ENCODE peak calls at places on chromosomes 1 and 21, in ten cellular contexts. Y, I, G, K, N, L, U, P, X and H are unnamed samples.

GRCh38 chr1:174877208-174877673 is 122.5 kb upstream of the CACYBP start:
- DNase-seq in Y (no peak), I (no peak), G (peak; percentile 22), K (no peak), N (no peak), L (no peak), U (no peak), P (no peak), X (no peak), H (no peak)

GRCh38 chr1:60345049-60345448 is 271.5 kb upstream of the C1orf87 start:
- DNase-seq in Y (no peak), I (no peak), G (no peak), K (no peak), N (no peak), L (no peak), U (no peak), P (no peak), X (no peak), H (no peak)

GRCh38 chr1:234965128-234965527 is 163.5 kb downstream of the TOMM20 start:
- DNase-seq in Y (no peak), I (no peak), G (no peak), K (no peak), N (no peak), L (no peak), U (no peak), P (no peak), X (no peak), H (no peak)

GRCh38 chr1:202189919-202190715 is 3.5 kb upstream of the LGR6 start:
- DNase-seq in Y (no peak), I (no peak), G (no peak), K (no peak), N (no peak), L (no peak), U (peak; percentile 20), P (no peak), X (peak; percentile 42), H (peak; percentile 51)

GRCh38 chr1:94245747-94246438 is 8.5 kb upstream of the ARHGAP29 start:
- DNase-seq in Y (no peak), I (no peak), G (no peak), K (no peak), N (no peak), L (no peak), U (peak; percentile 69), P (no peak), X (no peak), H (no peak)

GRCh38 chr1:192506741-192507155 is 68.8 kb upstream of the RGS1 start:
- DNase-seq in Y (peak; percentile 70), I (no peak), G (no peak), K (peak; percentile 39), N (no peak), L (no peak), U (peak; percentile 68), P (no peak), X (no peak), H (peak; percentile 30)

GRCh38 chr1:97041011-97041410 is 319.4 kb downstream of the PTBP2 start:
- DNase-seq in Y (no peak), I (no peak), G (no peak), K (no peak), N (no peak), L (no peak), U (peak; percentile 10), P (no peak), X (no peak), H (no peak)

GRCh38 chr1:43466403-43466802 is 12.7 kb upstream of the HYI start:
- DNase-seq in Y (no peak), I (no peak), G (no peak), K (peak; percentile 42), N (no peak), L (no peak), U (no peak), P (no peak), X (no peak), H (no peak)

GRCh38 chr21:30269803-30270530 is 12.8 kb downstream of the KRTAP24-1 start:
- DNase-seq in Y (no peak), I (no peak), G (no peak), K (no peak), N (no peak), L (no peak), U (no peak), P (no peak), X (no peak), H (no peak)

DNA sequence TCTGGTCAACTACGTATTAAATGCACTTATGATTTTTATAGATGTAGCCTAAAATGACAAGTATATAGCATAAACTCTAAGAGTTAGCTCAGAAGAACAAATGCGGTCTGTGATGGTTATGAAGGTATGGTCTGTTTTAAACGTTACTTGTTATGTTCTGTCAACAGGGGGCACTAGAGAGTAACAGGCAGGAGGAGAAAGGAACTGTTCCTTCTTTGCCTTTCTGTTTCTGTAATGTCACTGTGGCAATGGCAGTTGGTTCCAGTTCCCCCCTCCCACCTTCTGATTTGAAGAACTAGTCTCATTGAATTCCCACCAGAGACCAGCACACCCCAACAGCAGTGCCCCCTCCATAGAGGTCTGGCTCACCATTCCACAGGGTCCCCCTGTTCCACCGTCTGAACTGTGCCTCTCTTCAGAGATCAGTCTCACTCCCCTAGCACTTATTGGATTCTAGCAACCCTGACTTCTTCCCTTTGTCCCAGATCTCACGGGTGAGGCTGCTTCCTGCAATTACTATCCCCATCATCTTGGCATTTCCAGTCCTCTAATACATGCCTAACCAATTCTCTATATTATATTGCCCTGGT is 14.0 kb downstream of the KRTAP24-1 start:
- DNase-seq in Y (no peak), I (no peak), G (no peak), K (no peak), N (no peak), L (no peak), U (peak; percentile 0), P (no peak), X (no peak), H (peak; percentile 32)
- TF ChIP-seq CTCF in Y (no peak), I (no peak), G (no peak), K (peak; percentile 29), N (no peak), L (no peak), U (no peak), P (no peak), X (peak; percentile 50), H (no peak)

DNA sequence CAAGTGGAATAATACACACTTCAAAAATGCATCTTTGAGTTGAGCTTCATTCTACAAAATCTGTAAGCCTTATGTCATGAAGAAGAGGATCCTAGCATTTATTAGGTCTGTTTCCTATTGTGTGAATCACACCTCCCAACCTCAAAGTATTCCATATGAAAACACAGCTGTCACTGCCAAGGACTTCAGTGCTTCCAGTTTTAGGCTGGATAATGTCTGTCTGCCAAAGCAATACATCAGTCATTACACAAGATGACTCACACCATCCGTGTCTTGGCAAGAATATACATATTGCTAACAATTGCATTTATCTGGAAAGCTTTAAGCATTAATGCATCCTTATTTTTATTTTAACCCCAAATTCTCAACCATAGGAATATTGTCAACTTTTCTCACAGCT is 125.7 kb upstream of the TMPRSS15 start:
- DNase-seq in Y (no peak), I (no peak), G (no peak), K (no peak), N (no peak), L (no peak), U (peak; percentile 49), P (no peak), X (no peak), H (peak; percentile 96)
- TF ChIP-seq CTCF in Y (no peak), I (no peak), G (no peak), K (no peak), N (no peak), L (no peak), U (no peak), P (no peak), X (no peak), H (no peak)

DNA sequence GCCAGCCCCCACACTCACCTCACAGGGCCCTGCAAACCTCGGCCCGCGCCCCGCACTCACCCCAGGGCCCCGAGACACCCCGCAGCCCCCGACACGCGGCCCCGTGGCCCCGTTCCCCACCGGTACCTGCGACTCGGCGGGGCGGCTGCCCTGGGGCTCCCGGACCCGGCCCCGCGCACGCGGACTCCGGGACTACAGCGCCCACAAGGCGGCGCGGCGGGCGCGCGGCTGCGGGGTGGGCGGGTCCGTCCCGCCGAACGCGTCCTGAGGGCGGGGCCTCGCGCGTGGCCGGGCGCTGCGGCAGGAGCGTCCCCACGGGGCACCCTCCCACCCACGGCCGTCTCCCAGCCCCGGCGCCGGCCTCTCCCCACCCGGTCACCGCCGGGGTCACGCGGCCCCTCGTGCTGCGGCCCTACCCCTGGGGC is at the start of gene SLC19A1:
- DNase-seq in Y (peak; percentile 99), I (peak; percentile 63), G (peak; percentile 78), K (peak; percentile 75), N (peak; percentile 81), L (peak; percentile 23), U (peak; percentile 43), P (peak; percentile 63), X (peak; percentile 45), H (peak; percentile 54)
- TF ChIP-seq CTCF in Y (peak; percentile 48), I (no peak), G (no peak), K (peak; percentile 35), N (no peak), L (no peak), U (no peak), P (no peak), X (no peak), H (peak; percentile 25)

GRCh38 chr1:57341721-57342120 is 82.1 kb downstream of the DAB1 start:
- DNase-seq in Y (no peak), I (no peak), G (no peak), K (no peak), N (no peak), L (no peak), U (no peak), P (no peak), X (no peak), H (no peak)

GRCh38 chr1:57337623-57338022 is 86.2 kb downstream of the DAB1 start:
- DNase-seq in Y (no peak), I (no peak), G (no peak), K (no peak), N (no peak), L (no peak), U (no peak), P (no peak), X (no peak), H (no peak)

GRCh38 chr1:57345916-57346315 is 77.9 kb downstream of the DAB1 start:
- DNase-seq in Y (no peak), I (no peak), G (no peak), K (no peak), N (no peak), L (no peak), U (no peak), P (no peak), X (no peak), H (no peak)

GRCh38 chr1:57336793-57337192 is 87.1 kb downstream of the DAB1 start:
- DNase-seq in Y (no peak), I (no peak), G (no peak), K (no peak), N (no peak), L (no peak), U (no peak), P (no peak), X (no peak), H (no peak)

DNA sequence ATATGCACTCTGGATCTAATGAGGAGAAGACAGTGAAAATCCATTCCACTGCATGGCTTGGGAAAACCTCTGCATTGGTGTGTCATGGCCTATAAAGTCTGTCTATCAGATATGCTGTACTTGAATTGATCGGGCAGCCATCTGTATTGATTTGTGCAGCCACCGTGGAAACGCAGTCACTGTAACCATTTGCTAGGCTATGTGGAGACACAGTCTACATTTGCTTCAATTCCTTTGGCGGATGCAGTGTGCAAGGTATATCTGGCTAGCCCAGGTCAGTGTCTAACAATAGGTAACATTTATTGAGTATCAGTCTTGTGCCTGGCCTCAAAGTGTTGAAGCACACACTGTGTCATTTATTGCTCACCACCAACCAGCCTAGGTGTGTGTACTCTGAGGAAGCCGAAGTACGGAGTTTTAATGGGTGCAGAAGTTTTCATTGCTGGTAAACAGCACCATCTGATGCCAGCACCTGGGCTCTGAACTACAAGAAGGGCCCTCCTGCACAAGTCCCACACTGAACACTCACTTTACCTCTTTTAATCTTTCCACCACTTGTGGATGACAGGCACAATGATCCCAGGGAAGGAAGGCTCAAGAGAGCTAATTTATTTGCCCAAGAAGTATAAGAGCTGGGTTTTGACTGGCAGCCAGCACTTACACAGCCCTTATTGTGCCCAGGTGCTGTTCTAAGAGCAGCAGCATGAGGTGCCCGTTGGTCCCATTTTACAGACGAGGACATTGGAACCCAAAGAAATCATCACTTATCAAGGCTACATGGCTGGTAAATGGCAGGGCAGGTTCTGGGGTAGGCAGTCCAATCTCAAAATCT is 83.3 kb downstream of the DAB1 start:
- DNase-seq in Y (no peak), I (peak; percentile 5), G (no peak), K (no peak), N (no peak), L (no peak), U (no peak), P (no peak), X (no peak), H (no peak)
- TF ChIP-seq CTCF in Y (no peak), I (no peak), G (no peak), K (no peak), N (no peak), L (no peak), U (no peak), P (no peak), X (no peak), H (no peak)